ENCODE peak calls at places on chromosomes 2 and 18, in five cellular contexts. I is endodermal cell, M is right lobe of liver, W is OCI-LY7, F is A549. S is an unnamed sample. For H3K9me3, the result is how much of the 10 kb centered on the place peaks cover.

GRCh38 chr2:196036442-196036841 is 32.2 kb downstream of the DNAH7 start:
- DNase-seq in F (no peak), M (no peak), W (no peak), I (no peak), S (no peak)

GRCh38 chr2:119197125-119197403 is 26.6 kb upstream of the STEAP3 start:
- DNase-seq in F (no peak), I (no peak), M (no peak), W (no peak), S (no peak)

GRCh38 chr2:71798266-71799012 is 345.1 kb downstream of the DYSF start:
- DNase-seq in F (peak), W (peak), M (peak), I (peak), S (peak)

GRCh38 chr2:37856101-37856751 is 68.9 kb upstream of the RMDN2 start:
- DNase-seq in F (no peak), W (no peak), M (no peak), I (no peak), S (no peak)

GRCh38 chr2:70388813-70389212 is 86.9 kb upstream of the FAM136A start:
- DNase-seq in W (no peak), M (no peak), F (no peak), I (no peak), S (no peak)

GRCh38 chr2:75047189-75047812 is 88.9 kb downstream of the POLE4 start:
- DNase-seq in M (no peak), I (no peak), F (peak), W (no peak), S (no peak)

GRCh38 chr2:241897231-241897916 is 27.8 kb downstream of the RTP5 start:
- DNase-seq in I (no peak), M (peak), W (no peak), F (no peak), S (no peak)

GRCh38 chr18:7683753-7684152 is 116.6 kb downstream of the PTPRM start:
- DNase-seq in F (no peak), I (peak), M (no peak), W (no peak), S (no peak)

GRCh38 chr2:3959372-3959771 is 256.0 kb downstream of the DCDC2C start:
- DNase-seq in W (peak), M (no peak), I (no peak), F (peak), S (no peak)

GRCh38 chr18:24987271-24987932 is 364.6 kb downstream of the ZNF521 start:
- DNase-seq in M (no peak), W (no peak), F (no peak), I (peak), S (no peak)

GRCh38 chr2:138373993-138374408 is 127.6 kb upstream of the SPOPL start:
- DNase-seq in F (peak), W (peak), M (no peak), I (no peak), S (peak)

GRCh38 chr18:1998121-1998520 is 573.2 kb downstream of the METTL4 start:
- DNase-seq in I (no peak), F (no peak), W (no peak), M (no peak), S (no peak)

DNA sequence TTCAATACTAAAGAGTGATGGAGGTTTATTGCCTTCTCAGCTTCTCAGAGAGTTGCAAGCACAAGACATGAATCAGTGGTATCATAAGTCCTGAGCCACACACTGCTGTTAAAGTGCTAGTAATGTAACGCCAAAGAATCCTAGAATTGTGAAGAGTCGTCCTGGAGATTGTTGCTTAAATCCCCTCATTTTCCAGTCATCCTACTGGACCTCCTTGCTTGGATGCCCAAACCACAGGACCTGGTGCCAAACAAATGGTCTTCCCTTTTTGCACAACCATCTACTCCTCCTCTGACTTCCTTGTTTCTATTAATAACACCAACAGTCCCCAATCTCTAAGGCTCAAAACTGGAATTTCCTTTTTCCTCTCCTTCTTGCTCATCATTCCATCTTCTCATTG is 83.1 kb upstream of the SPATS2L start:
- DNase-seq in F (no peak), I (no peak), W (no peak), M (no peak), S (no peak)
- TF ChIP-seq CTCF in F (no peak), I (no peak), W (no peak), M (no peak), S (no peak)

GRCh38 chr2:26086155-26086634 is 52.3 kb downstream of the RAB10 start:
- DNase-seq in F (no peak), M (no peak), I (no peak), W (no peak), S (no peak)

GRCh38 chr2:26078939-26079338 is 45.1 kb downstream of the RAB10 start:
- DNase-seq in I (no peak), M (no peak), W (no peak), F (no peak), S (no peak)

GRCh38 chr2:26080356-26080755 is 46.5 kb downstream of the RAB10 start:
- DNase-seq in I (no peak), M (no peak), W (no peak), F (no peak), S (no peak)

GRCh38 chr2:26077291-26077690 is 43.4 kb downstream of the RAB10 start:
- DNase-seq in W (no peak), M (no peak), F (no peak), I (no peak), S (no peak)

DNA sequence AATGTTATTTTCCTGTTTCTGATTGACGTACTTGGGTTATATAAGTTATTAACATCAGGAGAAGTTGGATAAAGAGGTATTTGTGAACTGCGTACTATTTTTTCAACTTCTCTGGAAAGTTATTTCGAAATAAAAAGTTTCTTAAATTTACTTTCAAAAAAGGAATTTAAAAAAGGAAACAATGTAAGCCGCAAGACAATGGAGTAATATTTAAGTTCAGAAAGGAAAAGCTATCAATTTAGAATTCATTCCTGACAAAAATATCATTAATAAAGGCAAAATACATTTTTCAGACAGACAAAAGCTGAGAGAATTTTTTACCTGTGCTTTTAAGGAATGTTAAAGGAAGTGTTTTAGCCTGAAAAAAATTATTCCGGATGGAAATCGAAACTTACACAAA is 47.7 kb downstream of the RAB10 start:
- DNase-seq in F (no peak), W (no peak), I (no peak), M (no peak), S (no peak)
- H3K9me3 ChIP-seq in F (under half), W (under half), I (half or more), M (under half), S (under half)

GRCh38 chr2:95526360-95527341 is 42.1 kb upstream of the TRIM43B start:
- DNase-seq in F (peak), M (peak), W (no peak), I (no peak), S (no peak)
- H3K4me3 ChIP-seq in F (peak), M (peak), W (no peak), I (no peak), S (no peak)

DNA sequence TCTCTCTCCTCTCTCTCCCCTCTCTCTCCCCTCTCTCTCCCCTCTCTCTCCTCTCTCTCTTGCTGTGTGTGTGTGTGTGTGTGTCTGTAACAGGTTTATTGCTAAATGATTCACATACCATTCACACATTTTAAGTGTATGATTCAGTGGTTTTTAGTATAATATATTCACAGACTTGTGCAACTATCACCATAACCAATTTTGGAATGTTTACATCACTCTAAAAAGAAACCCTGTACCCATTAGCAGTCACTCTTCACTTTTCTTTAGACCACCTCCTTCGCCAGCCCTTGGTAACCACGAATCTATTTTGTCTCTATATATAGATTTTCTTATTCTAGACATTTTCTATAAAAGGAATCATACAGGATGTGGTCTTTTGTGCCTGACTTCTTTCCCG is 11.4 kb downstream of the THNSL2 start:
- DNase-seq in I (no peak), F (no peak), W (no peak), M (no peak), S (no peak)
- TF ChIP-seq CTCF in I (no peak), F (no peak), W (no peak), M (no peak), S (no peak)